ENCODE peak calls at places on chromosomes 1 and 21, in six cellular contexts. L is Caco-2, Q is body of pancreas, M is BE2C, H is cardiac muscle cell, A is pancreas. T is an unnamed sample.

GRCh38 chr1:246805135-246805716 is 81.0 kb downstream of the SCCPDH start:
- DNase-seq in M (no peak), L (no peak), Q (no peak), H (no peak), A (no peak), T (no peak)

GRCh38 chr1:66265796-66266195 is 268.2 kb upstream of the SGIP1 start:
- DNase-seq in L (no peak), A (no peak), Q (no peak), H (no peak), M (no peak), T (no peak)

GRCh38 chr1:3077081-3077480 is 8.1 kb downstream of the PRDM16 start:
- DNase-seq in M (no peak), H (no peak), A (no peak), L (no peak), Q (no peak), T (no peak)

GRCh38 chr1:204927673-204928641 is 57.3 kb downstream of the NFASC start:
- DNase-seq in H (no peak), Q (no peak), L (no peak), M (no peak), A (no peak), T (no peak)

GRCh38 chr1:111602974-111603373 is 16.6 kb upstream of the RAP1A start:
- DNase-seq in M (no peak), A (no peak), H (no peak), L (no peak), Q (no peak), T (no peak)

GRCh38 chr1:70915258-70915657 is 132.4 kb downstream of the PTGER3 start:
- DNase-seq in M (no peak), H (no peak), L (no peak), A (no peak), Q (no peak), T (no peak)

GRCh38 chr1:12435639-12436344 is 182.2 kb downstream of the DHRS3 start:
- DNase-seq in H (peak; percentile 69), L (no peak), M (no peak), Q (no peak), A (no peak), T (peak; percentile 50)

GRCh38 chr1:45304311-45305081 is 22.2 kb upstream of the HPDL start:
- DNase-seq in M (no peak), Q (peak; percentile 64), A (peak; percentile 49), L (peak; percentile 16), H (peak; percentile 18), T (peak; percentile 50)

GRCh38 chr1:63713627-63714481 is 60.0 kb upstream of the ROR1 start:
- DNase-seq in H (peak; percentile 87), M (no peak), A (no peak), L (no peak), Q (no peak), T (no peak)

GRCh38 chr1:116528329-116529083 is 42.3 kb downstream of the CD58 start:
- DNase-seq in H (no peak), A (no peak), Q (no peak), L (no peak), M (no peak), T (no peak)

GRCh38 chr1:198295186-198295585 is 138.4 kb downstream of the NEK7 start:
- DNase-seq in Q (no peak), H (no peak), A (no peak), M (no peak), L (no peak), T (no peak)

GRCh38 chr1:202642619-202643291 is 67.5 kb downstream of the SYT2 start:
- DNase-seq in A (no peak), M (no peak), Q (no peak), L (no peak), H (no peak), T (no peak)

GRCh38 chr1:85264150-85264549 is 4.7 kb upstream of the C1orf52 start:
- DNase-seq in L (no peak), M (no peak), A (no peak), H (no peak), Q (no peak), T (no peak)

GRCh38 chr1:55214903-55215193 is 316 bp downstream of the USP24 start:
- DNase-seq in M (peak; percentile 39), L (peak; percentile 54), Q (peak; percentile 55), A (no peak), H (peak; percentile 53), T (no peak)

GRCh38 chr1:246569248-246570238 is 3.3 kb downstream of the CNST start:
- DNase-seq in M (no peak), A (no peak), L (no peak), H (no peak), Q (no peak), T (peak; percentile 40)

GRCh38 chr21:42319851-42320602 is 4.8 kb upstream of the TFF3 start:
- DNase-seq in M (no peak), A (peak; percentile 56), Q (peak; percentile 72), L (no peak), H (no peak), T (no peak)
- TF ChIP-seq CTCF in M (no peak), A (no peak), Q (no peak), L (no peak), H (no peak), T (no peak)

GRCh38 chr21:43753439-43753799 is 22.7 kb downstream of the CSTB start:
- DNase-seq in H (no peak), L (no peak), M (no peak), A (no peak), Q (no peak), T (no peak)

GRCh38 chr21:43754948-43755781 is 20.9 kb downstream of the CSTB start:
- DNase-seq in M (peak; percentile 36), H (no peak), Q (peak; percentile 74), A (peak; percentile 80), L (no peak), T (no peak)

GRCh38 chr21:43757601-43758000 is 18.5 kb downstream of the CSTB start:
- DNase-seq in Q (peak; percentile 38), A (no peak), L (no peak), H (no peak), M (no peak), T (no peak)

GRCh38 chr21:43758132-43758619 is 17.9 kb downstream of the CSTB start:
- DNase-seq in L (no peak), H (peak; percentile 86), Q (no peak), M (no peak), A (no peak), T (no peak)

GRCh38 chr21:43755820-43756594 is 20.1 kb downstream of the CSTB start:
- DNase-seq in Q (no peak), H (no peak), M (no peak), L (no peak), A (no peak), T (no peak)
- H3K36me3 ChIP-seq in Q (no peaks in the 10 kb centered on the region), H (peaks cover 8% of the 10 kb centered on the region), M (peaks cover 16% of the 10 kb centered on the region), L (peaks cover 5% of the 10 kb centered on the region), A (peaks cover 28% of the 10 kb centered on the region), T (peaks cover 48% of the 10 kb centered on the region)

GRCh38 chr1:93910305-93910704 is 1.1 kb upstream of the GCLM start:
- DNase-seq in M (no peak), A (no peak), H (no peak), Q (no peak), L (no peak), T (no peak)
- H3K4me3 ChIP-seq in M (no peak overlapping the region), A (no peak overlapping the region), H (peak overlapping the region; percentile 88), Q (no peak overlapping the region), L (no peak overlapping the region), T (no peak overlapping the region)

DNA sequence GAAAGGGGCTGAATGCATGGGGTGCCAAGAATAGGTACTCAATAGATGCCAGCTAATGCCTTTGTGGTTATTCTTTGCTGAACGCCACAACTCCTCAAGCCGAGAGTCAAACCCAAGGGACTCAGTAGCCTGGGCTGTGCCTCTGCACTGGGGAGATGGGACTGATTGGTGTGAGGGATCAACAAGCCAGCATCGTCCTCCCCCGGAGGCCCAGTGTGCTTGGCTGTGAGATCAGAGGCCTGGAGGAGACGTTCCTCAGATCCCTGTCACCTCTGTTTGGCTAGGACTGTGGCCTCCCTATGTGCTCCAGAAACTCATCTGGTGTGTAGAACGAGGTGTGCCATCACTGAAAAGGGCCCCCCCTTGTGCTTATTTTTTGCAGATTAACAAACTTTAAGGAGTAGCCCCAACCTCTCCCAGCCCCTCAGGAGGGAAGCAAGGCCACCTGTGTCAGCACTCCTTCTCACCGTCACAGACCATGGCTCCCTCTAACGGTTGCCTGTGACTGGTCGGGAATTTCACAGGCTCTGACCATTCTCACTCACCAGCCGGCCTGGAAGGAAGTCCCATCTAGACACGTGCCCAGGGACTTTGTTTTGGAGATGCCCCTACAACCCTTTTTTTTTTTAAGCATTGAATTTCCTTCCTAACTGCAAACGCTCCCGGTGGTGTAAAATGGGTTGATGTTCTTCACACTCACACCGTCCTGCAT is 194.0 kb upstream of the VAMP3 start:
- DNase-seq in H (peak; percentile 24), Q (peak; percentile 50), A (no peak), M (peak; percentile 33), L (no peak), T (no peak)
- TF ChIP-seq CTCF in H (peak; percentile 48), Q (peak; percentile 32), A (no peak), M (peak; percentile 53), L (peak; percentile 18), T (no peak)

GRCh38 chr1:201493757-201494617 is 12.9 kb downstream of the CSRP1 start:
- DNase-seq in L (no peak), M (no peak), Q (peak; percentile 65), A (peak; percentile 44), H (peak; percentile 89), T (no peak)

GRCh38 chr1:201498621-201499020 is 8.3 kb downstream of the CSRP1 start:
- DNase-seq in L (no peak), A (no peak), H (no peak), M (no peak), Q (no peak), T (no peak)

GRCh38 chr1:201497935-201498509 is 8.9 kb downstream of the CSRP1 start:
- DNase-seq in Q (no peak), H (no peak), M (no peak), L (no peak), A (no peak), T (no peak)

GRCh38 chr1:201496296-201496690 is 10.6 kb downstream of the CSRP1 start:
- DNase-seq in M (peak; percentile 32), Q (no peak), L (no peak), H (no peak), A (no peak), T (no peak)

DNA sequence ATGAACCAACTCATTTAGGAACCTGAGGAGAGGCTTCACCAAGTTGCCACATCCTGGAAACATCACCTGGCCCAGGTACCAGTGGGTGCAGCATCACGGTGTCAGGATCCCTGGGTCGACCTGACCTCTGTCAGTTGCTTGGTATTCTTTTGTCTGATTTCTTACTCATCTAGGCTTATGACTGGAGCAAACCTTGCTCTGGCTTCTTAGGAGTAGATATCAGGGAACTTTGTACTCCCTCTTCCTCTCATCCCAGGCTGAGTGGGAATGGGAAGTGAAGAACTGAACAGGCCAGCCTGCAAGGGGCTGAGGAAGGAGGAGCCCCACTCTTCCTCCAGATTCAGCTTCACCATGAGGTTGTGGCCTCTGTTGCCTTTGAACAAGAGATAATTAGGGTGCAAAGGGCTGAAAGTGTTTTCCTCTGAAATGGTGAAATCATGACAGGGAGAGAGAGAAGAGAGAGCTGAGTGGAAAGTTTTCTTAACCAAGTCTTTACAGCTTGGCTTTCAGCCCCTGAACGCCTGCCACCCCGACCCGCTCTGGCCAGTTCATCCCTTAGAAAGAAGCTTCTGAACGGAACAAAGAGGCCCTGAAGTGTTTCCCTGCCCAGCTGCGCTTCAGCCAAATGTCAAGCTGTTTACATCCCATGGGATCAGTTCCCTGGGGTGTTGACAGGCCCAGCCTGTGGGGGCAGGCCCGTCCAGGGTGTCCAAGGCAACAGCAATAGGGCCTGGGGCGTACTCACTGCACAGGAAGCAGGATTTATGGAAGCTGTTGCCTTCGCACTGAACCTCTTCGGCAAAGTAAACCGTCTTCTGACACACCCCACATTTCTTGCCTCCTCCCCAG is 11.3 kb downstream of the CSRP1 start:
- DNase-seq in A (no peak), M (peak; percentile 86), H (peak; percentile 97), Q (peak; percentile 40), L (no peak), T (no peak)
- H3K36me3 ChIP-seq in A (peaks cover 6% of the 10 kb centered on the region), M (no peaks in the 10 kb centered on the region), H (no peaks in the 10 kb centered on the region), Q (no peaks in the 10 kb centered on the region), L (no peaks in the 10 kb centered on the region), T (peaks cover 10% of the 10 kb centered on the region)